ENCODE peak calls at places on chromosomes 12 and 14, in five cellular contexts. K is DND-41, Q is neuronal stem cell, S is endodermal cell, W is fibroblast of lung. R is an unnamed sample.

GRCh38 chr12:62738105-62738504 is 196.8 kb downstream of the PPM1H start:
- DNase-seq in S (no peak), K (no peak), W (no peak), Q (no peak), R (no peak)

GRCh38 chr14:52563120-52563519 is 10.5 kb downstream of the GPR137C start:
- DNase-seq in S (no peak), K (no peak), W (peak), Q (no peak), R (no peak)

GRCh38 chr12:113006641-113007040 is 28.3 kb downstream of the OAS2 start:
- DNase-seq in W (no peak), S (no peak), Q (no peak), K (no peak), R (no peak)

GRCh38 chr12:80017261-80017870 is 82.0 kb upstream of the OTOGL start:
- DNase-seq in S (no peak), Q (no peak), W (peak), K (no peak), R (no peak)

GRCh38 chr14:68686212-68686478 is 106.7 kb downstream of the ZFP36L1 start:
- DNase-seq in S (no peak), K (no peak), W (no peak), Q (no peak), R (no peak)

GRCh38 chr12:1845010-1845409 is 24.6 kb downstream of the LRTM2 start:
- DNase-seq in S (no peak), Q (no peak), K (no peak), W (no peak), R (no peak)

GRCh38 chr14:94394025-94394493 is 5.7 kb upstream of the SERPINA1 start:
- DNase-seq in S (no peak), Q (no peak), K (no peak), W (no peak), R (no peak)

GRCh38 chr12:1740161-1740948 is 49.5 kb downstream of the ADIPOR2 start:
- DNase-seq in K (no peak), S (no peak), Q (no peak), W (no peak), R (no peak)

GRCh38 chr12:103313894-103314293 is 181.9 kb downstream of the C12orf42 start:
- DNase-seq in W (no peak), K (no peak), Q (no peak), S (no peak), R (no peak)

GRCh38 chr14:103398427-103399195 is 13.4 kb downstream of the MARK3 start:
- DNase-seq in W (peak), K (no peak), Q (no peak), S (no peak), R (no peak)

GRCh38 chr14:69423279-69423678 is 24.8 kb downstream of the SLC39A9 start:
- DNase-seq in Q (no peak), W (no peak), S (no peak), K (no peak), R (no peak)

GRCh38 chr14:103065861-103066260 is 8.5 kb upstream of the CDC42BPB start:
- DNase-seq in Q (no peak), W (no peak), K (no peak), S (no peak), R (no peak)

GRCh38 chr12:84856156-84856900 is 56.3 kb downstream of the SLC6A15 start:
- DNase-seq in K (no peak), S (no peak), W (peak), Q (no peak), R (no peak)

GRCh38 chr14:76292561-76292960 is 83.4 kb upstream of the ESRRB start:
- DNase-seq in K (no peak), S (peak), W (no peak), Q (no peak), R (no peak)

GRCh38 chr12:43278268-43278832 is 273.7 kb downstream of the ADAMTS20 start:
- DNase-seq in Q (no peak), K (no peak), W (no peak), S (no peak), R (no peak)

GRCh38 chr14:29536886-29537511 is 390.6 kb downstream of the PRKD1 start:
- DNase-seq in K (no peak), Q (no peak), S (no peak), W (peak), R (no peak)

GRCh38 chr12:91138337-91138905 is 27.1 kb upstream of the LUM start:
- DNase-seq in Q (no peak), K (no peak), W (no peak), S (peak), R (no peak)

GRCh38 chr12:82415402-82415801 is 57.1 kb downstream of the METTL25 start:
- DNase-seq in K (no peak), Q (no peak), S (no peak), W (no peak), R (no peak)

GRCh38 chr14:21924479-21924878 is 250.9 kb upstream of the OR4E1 start:
- DNase-seq in Q (no peak), W (no peak), S (peak), K (peak), R (no peak)

GRCh38 chr14:69708586-69709169 is 58.3 kb upstream of the SRSF5 start:
- DNase-seq in S (peak), W (peak), Q (peak), K (peak), R (no peak)

GRCh38 chr14:95291859-95292542 is 27.7 kb downstream of the CLMN start:
- DNase-seq in K (no peak), W (peak), Q (no peak), S (no peak), R (peak)

GRCh38 chr12:46266382-46266791 is 2.5 kb downstream of the SLC38A1 start:
- DNase-seq in Q (no peak), W (peak), K (no peak), S (no peak), R (peak)

GRCh38 chr14:91311284-91311662 is 66.8 kb upstream of the GPR68 start:
- DNase-seq in W (no peak), K (peak), S (no peak), Q (no peak), R (peak)

GRCh38 chr14:53127151-53127550 is 26.0 kb downstream of the DDHD1 start:
- DNase-seq in Q (no peak), S (no peak), W (no peak), K (no peak), R (no peak)

GRCh38 chr12:46754550-46754949 is 71.2 kb downstream of the SLC38A4 start:
- DNase-seq in Q (no peak), S (no peak), W (no peak), K (no peak), R (no peak)

GRCh38 chr12:32522322-32523221 is 123.2 kb downstream of the FGD4 start:
- DNase-seq in S (no peak), W (no peak), K (no peak), Q (no peak), R (no peak)

GRCh38 chr14:77612011-77612620 is 4.3 kb downstream of the SPTLC2 start:
- DNase-seq in S (no peak), K (no peak), W (peak), Q (no peak), R (no peak)

GRCh38 chr14:50395448-50395847 is 1.2 kb downstream of the CDKL1 start:
- DNase-seq in S (no peak), K (no peak), W (no peak), Q (no peak), R (peak)

GRCh38 chr14:73788871-73789590 is 62.6 kb upstream of the PTGR2 start:
- DNase-seq in S (no peak), W (no peak), K (no peak), Q (no peak), R (no peak)

GRCh38 chr12:53989227-53990113 is 4.5 kb downstream of the HOXC10 start:
- DNase-seq in K (peak), Q (no peak), S (no peak), W (peak), R (no peak)

GRCh38 chr12:26126340-26127284 is 1.8 kb upstream of the BHLHE41 start:
- DNase-seq in K (peak), W (peak), Q (peak), S (peak), R (peak)

GRCh38 chr14:75604979-75605825 is 26.8 kb downstream of the FLVCR2 start:
- DNase-seq in K (no peak), S (peak), W (peak), Q (no peak), R (no peak)

GRCh38 chr12:122067966-122068365 is 10.6 kb upstream of the MLXIP start:
- DNase-seq in Q (no peak), S (no peak), K (peak), W (peak), R (no peak)

GRCh38 chr12:75727577-75727976 is 216.2 kb upstream of the KRR1 start:
- DNase-seq in Q (no peak), S (peak), K (no peak), W (no peak), R (no peak)

GRCh38 chr14:28751467-28752058 is 15.0 kb upstream of the FOXG1 start:
- DNase-seq in K (peak), Q (no peak), W (peak), S (peak), R (peak)

GRCh38 chr12:3261782-3262359 is 184.7 kb downstream of the TSPAN9 start:
- DNase-seq in K (no peak), Q (no peak), W (peak), S (no peak), R (no peak)

GRCh38 chr12:26028953-26029740 is 70.7 kb downstream of the RASSF8 start:
- DNase-seq in K (peak), S (peak), W (peak), Q (peak), R (peak)

GRCh38 chr12:53324113-53324778 is 2.8 kb upstream of the AAAS start:
- DNase-seq in Q (no peak), S (peak), K (peak), W (peak), R (peak)

DNA sequence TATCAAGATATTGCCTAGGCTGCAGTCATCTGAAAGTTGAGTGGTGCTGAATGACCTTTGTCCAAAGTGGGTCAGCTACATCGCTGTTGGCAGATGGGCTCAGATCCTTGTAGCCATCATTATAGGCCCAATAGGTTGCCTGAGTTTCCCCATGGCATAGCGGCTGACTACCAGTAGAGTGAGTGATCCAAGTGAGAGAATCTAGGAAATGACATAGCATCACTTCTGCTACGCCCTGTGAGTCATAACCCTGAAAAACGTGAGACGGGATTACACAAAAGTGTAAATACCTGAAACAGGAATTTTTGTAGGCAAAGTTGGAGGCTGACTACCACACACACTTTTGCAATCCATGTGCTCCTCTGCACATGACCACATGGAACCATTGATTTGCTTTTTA is 273.3 kb downstream of the RPL10L start:
- DNase-seq in W (no peak), K (no peak), Q (no peak), S (no peak), R (no peak)
- H3K27ac ChIP-seq in W (no peak), K (no peak), Q (no peak), S (no peak), R (no peak)

GRCh38 chr12:6202331-6202730 is 2.1 kb downstream of the CD9 start:
- DNase-seq in W (no peak), K (no peak), S (no peak), Q (no peak), R (peak)
- H3K9ac ChIP-seq in W (no peak), K (no peak), S (no peak), Q (no peak), R (peak)

GRCh38 chr12:31118831-31119530 is 45.3 kb downstream of the DDX11 start:
- DNase-seq in Q (peak), W (peak), K (no peak), S (peak), R (no peak)

GRCh38 chr12:31119531-31120211 is 46.0 kb downstream of the DDX11 start:
- DNase-seq in S (peak), K (no peak), W (no peak), Q (peak), R (no peak)

GRCh38 chr12:31118347-31118830 is 44.7 kb downstream of the DDX11 start:
- DNase-seq in W (no peak), S (peak), K (no peak), Q (peak), R (no peak)

GRCh38 chr12:31120392-31121008 is 46.8 kb downstream of the DDX11 start:
- DNase-seq in K (no peak), S (peak), W (no peak), Q (peak), R (no peak)

DNA sequence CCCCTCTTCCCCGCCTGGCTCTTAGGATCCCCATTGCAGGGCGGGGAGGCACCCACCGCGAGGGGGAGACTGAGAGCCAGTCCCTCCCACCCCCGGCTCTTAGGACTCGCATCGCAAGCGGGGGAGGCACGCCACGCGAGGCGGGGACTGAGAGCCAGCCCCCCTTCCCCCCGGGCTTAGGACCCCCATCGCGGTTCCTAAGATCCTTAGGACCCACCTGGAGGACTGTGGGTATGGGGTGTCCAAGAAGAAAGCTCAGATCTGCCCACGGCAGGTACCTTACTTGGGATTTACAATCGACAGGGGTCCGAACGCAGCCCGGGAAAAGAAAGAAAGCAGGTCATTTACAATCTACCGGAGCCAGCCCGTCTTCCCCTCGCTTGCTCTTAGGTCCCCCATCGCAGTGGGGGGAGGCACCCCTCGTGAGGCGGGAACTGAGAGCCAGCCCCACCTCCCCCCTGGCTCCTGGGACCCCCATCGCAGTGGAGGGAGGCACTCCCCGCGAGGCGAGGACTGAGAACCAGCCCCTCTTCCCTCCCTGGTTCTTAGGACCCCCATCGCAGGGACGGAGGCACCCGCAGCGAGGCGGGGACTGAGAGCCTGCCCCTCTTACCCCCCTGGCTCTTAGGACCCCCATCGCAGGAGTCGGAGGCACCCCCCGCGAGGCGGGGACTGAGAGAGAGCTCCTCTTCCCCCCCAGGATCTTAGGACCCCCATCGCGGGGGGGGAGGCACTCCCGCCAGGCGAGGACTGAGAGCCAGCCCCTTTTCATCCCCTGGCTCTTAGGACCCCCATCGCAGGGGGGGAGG is 43.7 kb downstream of the DDX11 start:
- DNase-seq in W (peak), S (peak), K (no peak), Q (peak), R (peak)
- H3K27ac ChIP-seq in W (no peak), S (no peak), K (no peak), Q (no peak), R (no peak)

GRCh38 chr14:61584258-61584657 is 111.1 kb upstream of the HIF1A start:
- DNase-seq in Q (no peak), W (peak), S (peak), K (no peak), R (no peak)
- H3K9ac ChIP-seq in Q (no peak), W (no peak), S (no peak), K (no peak), R (no peak)

GRCh38 chr14:105014631-105015030 is 6.3 kb downstream of the CDCA4 start:
- DNase-seq in S (no peak), W (no peak), Q (no peak), K (no peak), R (no peak)
- H3K27ac ChIP-seq in S (no peak), W (peak), Q (no peak), K (no peak), R (no peak)

GRCh38 chr12:47905313-47905730 is 528 bp upstream of the VDR start:
- DNase-seq in W (no peak), K (no peak), Q (no peak), S (peak), R (peak)
- H3K9ac ChIP-seq in W (no peak), K (no peak), Q (no peak), S (no peak), R (peak)

GRCh38 chr12:65300679-65301349 is 22.3 kb downstream of the MSRB3 start:
- DNase-seq in Q (no peak), W (peak), S (peak), K (no peak), R (no peak)
- H3K27ac ChIP-seq in Q (no peak), W (no peak), S (no peak), K (no peak), R (no peak)

GRCh38 chr12:5023842-5024241 is 19.8 kb upstream of the KCNA5 start:
- DNase-seq in S (no peak), W (no peak), K (no peak), Q (no peak), R (no peak)
- H3K9ac ChIP-seq in S (no peak), W (no peak), K (no peak), Q (no peak), R (no peak)

GRCh38 chr12:94227066-94227465 is 78.7 kb downstream of the PLXNC1 start:
- DNase-seq in K (no peak), W (no peak), S (no peak), Q (no peak), R (no peak)

GRCh38 chr12:94228488-94228907 is 80.1 kb downstream of the PLXNC1 start:
- DNase-seq in Q (no peak), K (no peak), S (no peak), W (no peak), R (no peak)

GRCh38 chr12:94230357-94230905 is 82.1 kb downstream of the PLXNC1 start:
- DNase-seq in K (peak), Q (no peak), S (no peak), W (peak), R (no peak)

GRCh38 chr12:94231718-94232117 is 83.3 kb downstream of the PLXNC1 start:
- DNase-seq in Q (no peak), W (no peak), S (no peak), K (no peak), R (no peak)

GRCh38 chr12:94229902-94230301 is 81.5 kb downstream of the PLXNC1 start:
- DNase-seq in Q (no peak), K (no peak), W (no peak), S (no peak), R (no peak)
- H3K27ac ChIP-seq in Q (no peak), K (no peak), W (no peak), S (no peak), R (no peak)

GRCh38 chr14:25150934-25151790 is 101.2 kb upstream of the STXBP6 start:
- DNase-seq in K (no peak), S (no peak), Q (no peak), W (peak), R (no peak)
- H3K9ac ChIP-seq in K (no peak), S (no peak), Q (no peak), W (no peak), R (no peak)